ENCODE peak calls at places on chromosome 1, in five cellular contexts. P, Y, A, Q and U are unnamed samples.

GRCh38 chr1:243256590-243256989 is 749 bp downstream of the SDCCAG8 start:
- ATAC-seq in P (no peak), Y (no peak), A (no peak), Q (no peak), U (no peak)

GRCh38 chr1:64197076-64197475 is 6.3 kb upstream of the UBE2U start:
- ATAC-seq in P (no peak), Y (no peak), A (no peak), Q (no peak), U (no peak)

GRCh38 chr1:10687142-10687715 is 109.2 kb downstream of the CASZ1 start:
- ATAC-seq in P (no peak), Y (no peak), A (no peak), Q (peak), U (no peak)

GRCh38 chr1:56330400-56331026 is 248.8 kb downstream of the PLPP3 start:
- ATAC-seq in P (no peak), Y (peak), A (no peak), Q (no peak), U (no peak)

GRCh38 chr1:202214089-202214843 is 20.7 kb downstream of the LGR6 start:
- ATAC-seq in P (no peak), Y (no peak), A (no peak), Q (no peak), U (no peak)

GRCh38 chr1:25106352-25106751 is 126.0 kb downstream of the SYF2 start:
- ATAC-seq in P (no peak), Y (peak), A (no peak), Q (no peak), U (no peak)

GRCh38 chr1:21901986-21902377 is 35.1 kb downstream of the HSPG2 start:
- ATAC-seq in P (no peak), Y (no peak), A (no peak), Q (no peak), U (no peak)

GRCh38 chr1:197464039-197464438 is 196.0 kb downstream of the CRB1 start:
- ATAC-seq in P (peak), Y (no peak), A (no peak), Q (peak), U (peak)

GRCh38 chr1:154154534-154155181 is at the start of gene NUP210L:
- ATAC-seq in P (no peak), Y (no peak), A (peak), Q (peak), U (peak)

GRCh38 chr1:199279107-199279506 is 640.3 kb downstream of the PTPRC start:
- ATAC-seq in P (no peak), Y (no peak), A (no peak), Q (no peak), U (no peak)

GRCh38 chr1:202567747-202568146 is 142.5 kb downstream of the SYT2 start:
- ATAC-seq in P (no peak), Y (no peak), A (no peak), Q (no peak), U (no peak)

GRCh38 chr1:168786476-168787330 is 57.7 kb upstream of the DPT start:
- ATAC-seq in P (no peak), Y (no peak), A (no peak), Q (no peak), U (no peak)

GRCh38 chr1:101150266-101150665 is 86.6 kb upstream of the S1PR1 start:
- ATAC-seq in P (no peak), Y (no peak), A (no peak), Q (no peak), U (no peak)

GRCh38 chr1:21704055-21704660 is 35.0 kb upstream of the RAP1GAP start:
- ATAC-seq in P (no peak), Y (no peak), A (no peak), Q (no peak), U (no peak)

GRCh38 chr1:100187912-100188311 is 9.9 kb upstream of the LRRC39 start:
- ATAC-seq in P (peak), Y (no peak), A (no peak), Q (no peak), U (peak)

GRCh38 chr1:107433635-107434378 is 293.0 kb downstream of the NTNG1 start:
- ATAC-seq in P (no peak), Y (no peak), A (no peak), Q (no peak), U (no peak)

GRCh38 chr1:198258491-198258890 is 101.7 kb downstream of the NEK7 start:
- ATAC-seq in P (no peak), Y (peak), A (no peak), Q (no peak), U (no peak)

GRCh38 chr1:22440582-22440981 is 11.1 kb upstream of the ZBTB40 start:
- ATAC-seq in P (no peak), Y (no peak), A (no peak), Q (no peak), U (no peak)

GRCh38 chr1:184559117-184559713 is 172.4 kb downstream of the C1orf21 start:
- ATAC-seq in P (no peak), Y (no peak), A (no peak), Q (no peak), U (no peak)

GRCh38 chr1:216531308-216532239 is 108.3 kb upstream of the USH2A start:
- ATAC-seq in P (peak), Y (peak), A (peak), Q (no peak), U (no peak)

GRCh38 chr1:153379591-153379990 is 4.2 kb upstream of the S100A12 start:
- ATAC-seq in P (no peak), Y (no peak), A (no peak), Q (no peak), U (no peak)

GRCh38 chr1:115679141-115679611 is 37.4 kb downstream of the VANGL1 start:
- ATAC-seq in P (no peak), Y (peak), A (peak), Q (peak), U (peak)

GRCh38 chr1:9086060-9086459 is 16.6 kb upstream of the SLC2A5 start:
- ATAC-seq in P (no peak), Y (no peak), A (no peak), Q (no peak), U (no peak)

GRCh38 chr1:41647202-41648135 is 163.0 kb upstream of the EDN2 start:
- ATAC-seq in P (no peak), Y (no peak), A (no peak), Q (no peak), U (no peak)

GRCh38 chr1:6523566-6523965 is 30.7 kb downstream of the NOL9 start:
- ATAC-seq in P (peak), Y (peak), A (peak), Q (no peak), U (no peak)

GRCh38 chr1:26078286-26079177 is 11.1 kb upstream of the TRIM63 start:
- ATAC-seq in P (no peak), Y (no peak), A (no peak), Q (no peak), U (no peak)

GRCh38 chr1:12057940-12058687 is 5.0 kb upstream of the TNFRSF8 start:
- ATAC-seq in P (no peak), Y (no peak), A (no peak), Q (no peak), U (no peak)

GRCh38 chr1:110350360-110350759 is 11.2 kb downstream of the RBM15 start:
- ATAC-seq in P (peak), Y (peak), A (no peak), Q (no peak), U (no peak)

GRCh38 chr1:116175621-116176020 is 64.4 kb downstream of the MAB21L3 start:
- ATAC-seq in P (no peak), Y (peak), A (no peak), Q (no peak), U (no peak)

GRCh38 chr1:154978360-154978759 is 3.9 kb downstream of the CKS1B start:
- ATAC-seq in P (no peak), Y (no peak), A (no peak), Q (no peak), U (no peak)

GRCh38 chr1:165900576-165901380 is 73.4 kb downstream of the UCK2 start:
- ATAC-seq in P (peak), Y (no peak), A (no peak), Q (no peak), U (no peak)

GRCh38 chr1:167128261-167129227 is 34.7 kb downstream of the STYXL2 start:
- ATAC-seq in P (no peak), Y (peak), A (no peak), Q (no peak), U (no peak)

DNA sequence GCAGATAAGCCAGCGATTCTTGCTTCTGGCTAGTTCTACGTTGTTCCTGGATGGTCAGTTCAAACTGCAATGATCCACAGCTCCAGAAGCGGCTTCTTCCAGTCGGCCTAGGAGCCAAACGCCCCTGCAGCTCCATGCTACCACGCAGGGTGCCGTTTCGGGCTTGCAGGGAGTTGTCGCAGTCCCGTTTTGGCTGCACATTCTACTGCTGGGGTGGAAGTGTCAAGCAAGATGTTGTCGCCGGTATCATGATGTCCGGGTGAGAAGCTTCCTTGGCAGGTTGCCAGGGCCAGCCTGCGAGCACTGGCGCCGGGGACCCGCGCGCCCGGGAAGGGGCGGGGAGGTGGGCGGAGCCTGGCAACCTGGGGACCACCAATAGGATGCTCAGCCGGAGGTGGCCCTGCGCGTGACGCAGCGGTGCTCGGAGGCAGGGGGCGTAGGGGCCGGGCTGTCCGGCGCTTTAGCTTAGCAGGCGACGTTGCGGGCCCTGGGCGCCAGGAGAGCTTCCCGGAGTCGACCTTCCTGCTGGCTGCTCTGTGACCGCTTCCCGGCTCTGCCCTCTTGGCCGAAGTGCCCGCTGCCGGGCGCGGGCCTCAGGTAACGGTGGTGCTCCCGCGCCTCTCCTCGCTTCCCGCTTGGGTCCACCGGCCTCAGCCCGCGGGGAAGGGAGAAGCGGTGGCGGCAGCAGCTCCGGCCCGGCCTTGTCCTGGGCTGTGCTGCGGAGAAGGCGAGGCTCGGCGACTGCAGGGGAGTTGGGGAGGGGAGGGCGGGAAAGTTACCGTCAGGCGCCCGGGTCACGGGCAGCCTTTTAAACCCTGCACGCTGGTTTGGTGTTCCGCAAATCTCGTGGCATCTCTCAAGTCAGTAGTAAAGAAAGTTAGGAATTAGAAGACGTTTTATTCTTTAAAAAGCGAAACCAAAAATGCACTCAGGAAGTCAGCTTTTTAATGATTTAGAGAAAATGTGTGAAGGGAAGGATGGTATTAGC is at the start of gene SOAT1:
- ATAC-seq in P (peak), Y (peak), A (peak), Q (peak), U (peak)
- TF ChIP-seq EP300 in P (no peak), Y (no peak), A (no peak), Q (no peak), U (no peak)

GRCh38 chr1:33359931-33360330 is 39.0 kb upstream of the A3GALT2 start:
- ATAC-seq in P (no peak), Y (no peak), A (no peak), Q (no peak), U (no peak)

GRCh38 chr1:33363470-33363861 is 42.6 kb upstream of the A3GALT2 start:
- ATAC-seq in P (no peak), Y (no peak), A (no peak), Q (no peak), U (no peak)

GRCh38 chr1:33358771-33359503 is 38.0 kb upstream of the A3GALT2 start:
- ATAC-seq in P (no peak), Y (no peak), A (no peak), Q (no peak), U (no peak)

GRCh38 chr1:33360367-33360766 is 39.5 kb upstream of the A3GALT2 start:
- ATAC-seq in P (no peak), Y (no peak), A (no peak), Q (no peak), U (no peak)

DNA sequence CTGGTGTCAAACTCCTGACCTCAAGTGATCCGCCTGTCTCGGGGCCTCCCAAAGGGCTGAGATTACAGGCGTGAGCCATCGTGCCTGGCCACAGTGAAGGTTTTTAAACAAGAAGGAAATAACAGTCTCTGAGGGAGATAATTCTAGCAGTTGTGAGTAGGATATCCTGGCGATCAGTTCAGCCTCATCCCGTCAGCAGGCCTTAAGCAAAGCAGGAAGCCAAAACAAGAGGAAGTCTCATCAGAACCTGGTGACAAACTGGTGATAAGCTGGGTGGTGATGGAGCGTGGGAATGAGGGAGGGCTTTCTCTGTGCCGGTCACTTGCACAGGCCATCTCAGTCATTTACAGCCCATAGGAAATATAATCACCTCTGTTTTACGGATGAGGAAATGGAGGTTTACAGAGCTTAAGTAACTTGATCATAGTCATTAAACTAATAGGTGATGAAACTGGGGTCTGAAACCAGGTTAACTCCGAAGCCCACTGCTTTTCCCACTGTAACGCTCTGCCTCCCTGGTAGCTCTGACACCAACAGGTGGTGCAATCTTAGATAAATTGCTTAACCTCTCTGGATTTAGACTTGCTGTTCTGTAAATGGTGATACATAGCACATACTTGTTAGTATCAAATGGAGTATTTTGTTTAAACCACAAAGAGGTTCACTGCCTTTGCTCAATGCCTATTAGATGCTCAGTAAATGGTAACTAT is 40.8 kb upstream of the A3GALT2 start:
- ATAC-seq in P (no peak), Y (no peak), A (no peak), Q (peak), U (no peak)
- H3K27ac ChIP-seq in P (no peak), Y (no peak), A (no peak), Q (no peak), U (no peak)

GRCh38 chr1:28682840-28683239 is 14.3 kb downstream of the GMEB1 start:
- ATAC-seq in P (no peak), Y (no peak), A (no peak), Q (no peak), U (no peak)
- TF ChIP-seq EP300 in P (no peak), Y (no peak), A (no peak), Q (no peak), U (no peak)

GRCh38 chr1:15621975-15622374 is 4.7 kb downstream of the DDI2 start:
- ATAC-seq in P (no peak), Y (no peak), A (no peak), Q (no peak), U (no peak)

GRCh38 chr1:15617874-15618684 is 821 bp downstream of the DDI2 start:
- ATAC-seq in P (peak), Y (peak), A (peak), Q (peak), U (peak)

GRCh38 chr1:15618685-15619525 is 1.6 kb downstream of the DDI2 start:
- ATAC-seq in P (peak), Y (no peak), A (no peak), Q (no peak), U (no peak)

GRCh38 chr1:15620890-15621682 is 3.8 kb downstream of the DDI2 start:
- ATAC-seq in P (no peak), Y (no peak), A (no peak), Q (no peak), U (no peak)

DNA sequence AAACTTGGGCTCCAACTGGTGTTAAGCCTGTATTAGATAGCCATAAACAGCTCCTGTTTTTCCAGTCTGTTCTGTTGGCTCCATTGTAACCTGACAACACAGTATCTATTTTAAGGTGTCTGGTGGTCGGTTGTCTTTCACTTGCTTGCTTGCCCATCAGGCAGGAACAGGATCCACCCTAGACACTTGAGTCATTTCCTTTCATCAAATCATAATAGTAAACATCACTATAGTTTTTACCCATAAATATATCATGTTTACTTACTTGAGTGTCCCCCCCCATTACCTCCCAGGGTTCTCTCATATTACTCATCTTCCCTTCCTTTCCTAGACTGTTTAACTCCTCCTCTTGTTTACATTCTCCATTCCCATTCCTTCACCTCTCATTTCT is 2.9 kb downstream of the DDI2 start:
- ATAC-seq in P (no peak), Y (no peak), A (no peak), Q (no peak), U (no peak)
- H3K27ac ChIP-seq in P (peak), Y (peak), A (peak), Q (peak), U (peak)

DNA sequence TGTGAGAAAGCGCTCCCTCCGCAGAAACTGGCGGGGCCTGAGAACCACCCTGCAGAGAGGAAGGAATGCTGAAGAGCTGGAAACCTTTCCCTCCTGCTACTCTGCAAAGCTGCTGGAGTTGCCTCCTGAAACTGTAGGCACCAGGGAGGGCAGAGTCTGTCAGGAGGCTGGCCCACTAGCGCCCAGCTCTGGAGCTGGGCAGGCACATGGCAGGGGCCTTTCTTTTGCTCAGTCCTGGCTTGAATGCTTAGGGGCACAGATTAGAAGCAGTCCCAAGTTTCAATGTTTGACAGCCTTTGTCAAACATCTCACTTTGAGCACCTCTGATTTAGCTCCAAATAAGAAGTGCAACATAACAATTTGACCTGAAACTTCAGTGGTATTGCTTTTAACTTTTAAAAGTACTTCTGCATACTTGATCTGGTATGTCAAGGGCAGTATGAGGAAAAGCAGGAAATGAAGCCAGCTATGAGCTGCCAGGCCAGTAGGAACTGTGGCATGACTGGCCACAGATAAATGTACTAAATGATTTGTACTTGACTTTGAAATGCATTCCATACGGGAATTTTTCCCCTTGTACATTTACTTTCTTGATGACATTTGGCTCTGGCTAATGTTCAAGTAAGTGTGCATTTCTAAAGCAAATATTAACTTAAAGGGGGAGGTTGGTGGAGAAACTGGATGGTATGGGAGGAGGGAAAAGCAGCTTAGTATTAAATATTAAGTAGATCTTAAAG is 7.2 kb downstream of the C1orf116 start:
- ATAC-seq in P (peak), Y (no peak), A (peak), Q (peak), U (peak)
- TF ChIP-seq EP300 in P (no peak), Y (no peak), A (peak), Q (peak), U (no peak)

DNA sequence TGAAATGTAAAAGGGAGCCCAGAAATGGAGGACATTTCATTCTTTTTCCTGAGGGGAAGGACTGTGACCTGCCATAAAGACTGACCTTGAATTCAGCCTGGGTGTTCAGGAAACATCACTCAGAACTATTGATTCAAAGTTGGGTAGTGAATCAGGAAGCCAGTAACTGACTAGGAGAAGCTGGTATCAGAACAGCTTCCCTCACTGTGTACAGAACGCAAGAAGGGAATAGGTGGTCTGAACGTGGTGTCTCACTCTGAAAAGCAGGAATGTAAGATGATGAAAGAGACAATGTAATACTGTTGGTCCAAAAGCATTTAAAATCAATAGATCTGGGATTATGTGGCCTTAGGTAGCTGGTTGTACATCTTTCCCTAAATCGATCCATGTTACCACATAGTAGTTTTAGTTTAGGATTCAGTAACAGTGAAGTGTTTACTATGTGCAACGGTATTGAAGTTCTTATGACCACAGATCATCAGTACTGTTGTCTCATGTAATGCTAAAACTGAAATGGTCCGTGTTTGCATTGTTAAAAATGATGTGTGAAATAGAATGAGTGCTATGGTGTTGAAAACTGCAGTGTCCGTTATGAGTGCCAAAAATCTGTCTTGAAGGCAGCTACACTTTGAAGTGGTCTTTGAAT is 2.9 kb downstream of the RGS2 start:
- ATAC-seq in P (no peak), Y (no peak), A (no peak), Q (no peak), U (no peak)
- H3K27ac ChIP-seq in P (no peak), Y (no peak), A (no peak), Q (no peak), U (peak)

DNA sequence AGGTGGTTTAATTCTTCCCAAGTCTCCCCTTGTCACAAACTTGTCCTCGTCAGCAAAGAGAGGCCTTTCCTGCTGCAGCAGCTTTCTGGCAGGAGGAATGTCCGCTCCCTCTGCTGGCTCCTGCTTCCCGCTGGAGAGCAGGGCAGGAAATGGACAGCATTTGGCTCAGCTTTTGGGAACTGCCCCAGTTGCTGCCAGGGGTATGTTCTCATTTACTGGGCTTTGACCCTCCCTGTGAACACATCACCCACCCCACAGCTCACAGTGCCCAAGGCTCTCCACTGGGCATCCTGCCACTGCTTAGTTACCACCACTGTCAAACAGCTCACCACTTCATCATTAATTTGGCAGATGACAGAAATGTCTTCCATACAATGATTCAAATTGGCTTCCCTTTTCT is 75.4 kb downstream of the MRPL37 start:
- ATAC-seq in P (no peak), Y (no peak), A (no peak), Q (no peak), U (peak)
- TF ChIP-seq EP300 in P (no peak), Y (no peak), A (no peak), Q (peak), U (no peak)